ENCODE peak calls at places on chromosomes 12 and 14, in eight cellular contexts. P, M, B, J, H, C, L and W are unnamed samples.

GRCh38 chr12:13000616-13000934 is 510 bp upstream of the HEBP1 start:
- DNase-seq in P (no peak), M (no peak), B (no peak), J (no peak), H (no peak), C (peak; percentile 81), L (no peak), W (no peak)

GRCh38 chr14:96501383-96501745 is 818 bp upstream of the PAPOLA start:
- DNase-seq in P (no peak), M (no peak), B (no peak), J (no peak), H (no peak), C (no peak), L (peak; percentile 5), W (no peak)

GRCh38 chr12:3224530-3224903 is 147.3 kb downstream of the TSPAN9 start:
- DNase-seq in P (no peak), M (no peak), B (no peak), J (no peak), H (no peak), C (no peak), L (no peak), W (no peak)

GRCh38 chr14:93522221-93522620 is 91.5 kb downstream of the UNC79 start:
- DNase-seq in P (no peak), M (no peak), B (no peak), J (no peak), H (no peak), C (no peak), L (no peak), W (no peak)

GRCh38 chr12:42981379-42981778 is 391.8 kb upstream of the PRICKLE1 start:
- DNase-seq in P (no peak), M (no peak), B (no peak), J (no peak), H (no peak), C (no peak), L (no peak), W (no peak)

GRCh38 chr14:66507181-66507721 is 696 bp upstream of the GPHN start:
- DNase-seq in P (no peak), M (no peak), B (no peak), J (no peak), H (no peak), C (no peak), L (no peak), W (no peak)

GRCh38 chr14:89176090-89176757 is 240.8 kb downstream of the FOXN3 start:
- DNase-seq in P (no peak), M (no peak), B (no peak), J (no peak), H (no peak), C (no peak), L (no peak), W (no peak)

GRCh38 chr14:89844508-89844907 is 110.0 kb downstream of the EFCAB11 start:
- DNase-seq in P (no peak), M (no peak), B (no peak), J (no peak), H (no peak), C (no peak), L (no peak), W (no peak)

GRCh38 chr12:76192416-76192815 is 107.9 kb upstream of the NAP1L1 start:
- DNase-seq in P (no peak), M (no peak), B (no peak), J (no peak), H (no peak), C (no peak), L (no peak), W (no peak)

GRCh38 chr12:20602671-20603402 is 92.3 kb upstream of the SLCO1C1 start:
- DNase-seq in P (no peak), M (no peak), B (no peak), J (no peak), H (no peak), C (no peak), L (no peak), W (no peak)

DNA sequence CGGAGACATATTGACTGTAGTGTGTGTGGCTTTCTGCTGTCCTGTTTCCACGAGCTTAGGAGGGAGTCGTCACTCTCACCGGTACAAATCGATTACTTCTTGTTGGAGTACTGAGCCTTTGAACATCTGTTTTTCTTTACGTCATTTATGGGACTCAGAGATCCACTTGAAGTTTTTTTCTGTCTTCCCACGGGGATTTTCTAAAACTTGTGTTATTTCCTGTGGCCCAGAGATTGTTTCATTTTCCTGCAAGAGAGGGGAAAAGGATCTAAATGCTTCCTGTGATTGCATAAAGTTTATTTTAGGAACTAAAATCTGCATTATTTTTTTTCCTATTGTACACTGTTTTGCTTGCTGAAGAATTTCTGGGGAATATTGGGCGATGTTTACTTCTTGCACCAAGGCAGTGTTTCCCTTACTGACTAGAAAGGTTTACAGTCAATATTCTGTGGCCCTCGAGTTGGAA is 199.7 kb upstream of the ARHGAP5 start:
- DNase-seq in P (no peak), M (no peak), B (no peak), J (no peak), H (no peak), C (no peak), L (no peak), W (no peak)
- H3K4me3 ChIP-seq in P (no peak overlapping the region), M (no peak overlapping the region), B (no peak overlapping the region), J (no peak overlapping the region), H (no peak overlapping the region), C (peak overlapping the region; percentile 11), L (no peak overlapping the region), W (no peak overlapping the region)

GRCh38 chr14:103213331-103213730 is 90.1 kb downstream of the TNFAIP2 start:
- DNase-seq in P (no peak), M (no peak), B (no peak), J (no peak), H (no peak), C (no peak), L (no peak), W (no peak)
- H3K27me3 ChIP-seq in P (no peaks in the 10 kb centered on the region), M (no peaks in the 10 kb centered on the region), B (no peaks in the 10 kb centered on the region), J (peaks cover 18% of the 10 kb centered on the region), H (no peaks in the 10 kb centered on the region), C (peaks cover 10% of the 10 kb centered on the region), L (no peaks in the 10 kb centered on the region), W (no peaks in the 10 kb centered on the region)

DNA sequence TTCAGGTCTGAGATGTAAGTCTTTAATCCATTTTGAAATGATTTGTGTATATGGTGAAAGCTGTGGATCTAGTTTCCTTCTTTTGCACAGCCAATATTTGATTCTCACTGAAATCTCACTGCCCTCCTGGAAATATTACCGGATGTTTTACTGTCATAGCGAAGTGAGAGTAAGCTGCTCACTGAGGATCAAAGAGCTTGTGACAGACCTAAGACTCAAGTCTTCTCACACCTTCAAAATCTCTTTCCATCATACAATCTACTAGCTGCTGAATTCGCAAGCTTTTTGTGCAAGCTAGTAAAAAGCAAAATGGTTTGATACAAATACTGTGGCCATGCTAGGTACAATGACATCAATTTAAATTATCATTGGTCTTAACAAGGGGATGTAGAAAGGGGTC is 3.9 kb downstream of the LRRK2 start:
- DNase-seq in P (no peak), M (no peak), B (no peak), J (no peak), H (no peak), C (no peak), L (no peak), W (no peak)
- H3K4me3 ChIP-seq in P (no peak overlapping the region), M (no peak overlapping the region), B (no peak overlapping the region), J (no peak overlapping the region), H (no peak overlapping the region), C (peak overlapping the region; percentile 63), L (no peak overlapping the region), W (no peak overlapping the region)

DNA sequence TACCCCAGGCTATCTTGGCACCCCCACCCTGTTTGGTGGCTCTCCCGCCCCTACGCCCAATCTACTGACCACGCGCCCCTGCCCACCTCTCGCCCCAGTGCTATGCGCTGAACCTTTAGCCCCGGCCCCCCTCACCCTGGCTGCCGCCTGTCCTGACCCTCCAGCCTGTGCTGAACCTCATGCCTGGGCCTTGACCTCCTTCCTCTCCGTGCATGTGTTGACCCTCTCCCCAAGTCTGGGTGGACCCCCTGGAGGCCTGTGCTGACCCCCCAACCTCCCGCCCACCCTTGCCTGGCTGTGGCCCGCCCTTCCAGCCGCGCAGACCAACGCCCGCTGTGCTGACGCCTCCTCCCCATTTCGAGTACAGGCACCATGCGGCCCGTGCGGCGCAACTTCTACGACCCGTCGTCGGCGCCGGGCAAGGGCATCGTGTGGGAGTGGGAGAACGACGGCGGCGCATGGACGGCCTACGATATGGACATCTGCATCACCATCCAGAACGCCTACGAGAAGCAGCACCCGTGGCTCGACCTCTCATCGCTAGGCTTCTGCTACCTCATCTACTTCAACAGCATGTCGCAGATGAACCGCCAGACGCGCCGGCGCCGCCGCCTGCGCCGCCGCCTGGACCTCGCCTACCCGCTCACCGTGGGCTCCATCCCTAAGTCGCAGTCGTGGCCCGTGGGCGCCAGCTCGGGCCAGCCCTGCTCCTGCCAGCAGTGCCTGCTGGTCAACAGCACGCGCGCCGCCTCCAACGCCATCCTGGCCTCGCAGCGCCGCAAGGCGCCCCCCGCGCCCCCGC is 20.7 kb downstream of the DTX1 start:
- DNase-seq in P (no peak), M (no peak), B (no peak), J (no peak), H (no peak), C (no peak), L (no peak), W (no peak)
- H3K27me3 ChIP-seq in P (no peaks in the 10 kb centered on the region), M (no peaks in the 10 kb centered on the region), B (no peaks in the 10 kb centered on the region), J (no peaks in the 10 kb centered on the region), H (no peaks in the 10 kb centered on the region), C (peaks cover 16% of the 10 kb centered on the region), L (peaks cover 3% of the 10 kb centered on the region), W (no peaks in the 10 kb centered on the region)

GRCh38 chr14:78227466-78228077 is 57.4 kb downstream of the NRXN3 start:
- DNase-seq in P (no peak), M (no peak), B (no peak), J (no peak), H (no peak), C (no peak), L (no peak), W (no peak)
- H3K4me3 ChIP-seq in P (no peak overlapping the region), M (no peak overlapping the region), B (no peak overlapping the region), J (no peak overlapping the region), H (no peak overlapping the region), C (no peak overlapping the region), L (no peak overlapping the region), W (no peak overlapping the region)

GRCh38 chr12:221736-222135 is 7.8 kb upstream of the SLC6A12 start:
- DNase-seq in P (no peak), M (no peak), B (no peak), J (no peak), H (no peak), C (no peak), L (no peak), W (no peak)
- H3K27me3 ChIP-seq in P (no peaks in the 10 kb centered on the region), M (no peaks in the 10 kb centered on the region), B (no peaks in the 10 kb centered on the region), J (no peaks in the 10 kb centered on the region), H (no peaks in the 10 kb centered on the region), C (no peaks in the 10 kb centered on the region), L (no peaks in the 10 kb centered on the region), W (no peaks in the 10 kb centered on the region)

GRCh38 chr14:81435578-81436295 is 35.6 kb upstream of the STON2 start:
- DNase-seq in P (no peak), M (peak; percentile 44), B (peak; percentile 41), J (no peak), H (no peak), C (peak; percentile 75), L (no peak), W (peak; percentile 18)
- H3K4me3 ChIP-seq in P (peak overlapping the region; percentile 56), M (peak overlapping the region; percentile 48), B (peak overlapping the region; percentile 68), J (peak overlapping the region; percentile 53), H (peak overlapping the region; percentile 51), C (peak overlapping the region; percentile 62), L (peak overlapping the region; percentile 48), W (peak overlapping the region; percentile 57)